ENCODE peak calls at places on chromosome 17, in seven cellular contexts. One of them, this sample, is unnamed.

GRCh38 chr17:44990994-44991393 is 22.9 kb upstream of the C1QL1 start:
- DNase-seq in stimulated activated CD8-positive, alpha-beta memory T cell treated with anti-CD3 and anti-CD28 coated beads, Interleukin-7, amount 100 ng/mL, for 24 hours: no peak
- DNase-seq in substantia nigra: no peak
- DNase-seq in NCI-H1105: no peak
- DNase-seq in activated CD4-positive, CD25-positive, alpha-beta regulatory T cell: no peak
- DNase-seq in iris pigment epithelial cell: no peak
- DNase-seq in anterior cingulate cortex: no peak
- DNase-seq in this sample: no peak

GRCh38 chr17:9905902-9906301 is 831 bp upstream of the RCVRN start:
- DNase-seq in stimulated activated CD8-positive, alpha-beta memory T cell treated with anti-CD3 and anti-CD28 coated beads, Interleukin-7, amount 100 ng/mL, for 24 hours: no peak
- DNase-seq in substantia nigra: no peak
- DNase-seq in NCI-H1105: no peak
- DNase-seq in activated CD4-positive, CD25-positive, alpha-beta regulatory T cell: no peak
- DNase-seq in iris pigment epithelial cell: peak; percentile 25
- DNase-seq in anterior cingulate cortex: no peak
- DNase-seq in this sample: no peak

GRCh38 chr17:1577186-1577585 is 14.6 kb upstream of the PITPNA start:
- DNase-seq in stimulated activated CD8-positive, alpha-beta memory T cell treated with anti-CD3 and anti-CD28 coated beads, Interleukin-7, amount 100 ng/mL, for 24 hours: no peak
- DNase-seq in substantia nigra: no peak
- DNase-seq in NCI-H1105: no peak
- DNase-seq in activated CD4-positive, CD25-positive, alpha-beta regulatory T cell: no peak
- DNase-seq in iris pigment epithelial cell: peak; percentile 91
- DNase-seq in anterior cingulate cortex: peak; percentile 67
- DNase-seq in this sample: peak; percentile 49

GRCh38 chr17:34980681-34981537 is 597 bp downstream of the LIG3 start:
- DNase-seq in stimulated activated CD8-positive, alpha-beta memory T cell treated with anti-CD3 and anti-CD28 coated beads, Interleukin-7, amount 100 ng/mL, for 24 hours: peak; percentile 55
- DNase-seq in substantia nigra: peak; percentile 83
- DNase-seq in NCI-H1105: peak; percentile 49
- DNase-seq in activated CD4-positive, CD25-positive, alpha-beta regulatory T cell: peak; percentile 67
- DNase-seq in iris pigment epithelial cell: peak; percentile 89
- DNase-seq in anterior cingulate cortex: peak; percentile 85
- DNase-seq in this sample: peak; percentile 50

GRCh38 chr17:80852476-80853015 is 139.1 kb upstream of the CHMP6 start:
- DNase-seq in stimulated activated CD8-positive, alpha-beta memory T cell treated with anti-CD3 and anti-CD28 coated beads, Interleukin-7, amount 100 ng/mL, for 24 hours: no peak
- DNase-seq in substantia nigra: no peak
- DNase-seq in NCI-H1105: no peak
- DNase-seq in activated CD4-positive, CD25-positive, alpha-beta regulatory T cell: no peak
- DNase-seq in iris pigment epithelial cell: no peak
- DNase-seq in anterior cingulate cortex: no peak
- DNase-seq in this sample: no peak

GRCh38 chr17:73639926-73640325 is 4.3 kb downstream of the SDK2 start:
- DNase-seq in stimulated activated CD8-positive, alpha-beta memory T cell treated with anti-CD3 and anti-CD28 coated beads, Interleukin-7, amount 100 ng/mL, for 24 hours: no peak
- DNase-seq in substantia nigra: no peak
- DNase-seq in NCI-H1105: peak; percentile 48
- DNase-seq in activated CD4-positive, CD25-positive, alpha-beta regulatory T cell: no peak
- DNase-seq in iris pigment epithelial cell: no peak
- DNase-seq in anterior cingulate cortex: no peak
- DNase-seq in this sample: no peak

GRCh38 chr17:42153919-42154491 is 784 bp downstream of the RAB5C start:
- DNase-seq in stimulated activated CD8-positive, alpha-beta memory T cell treated with anti-CD3 and anti-CD28 coated beads, Interleukin-7, amount 100 ng/mL, for 24 hours: no peak
- DNase-seq in substantia nigra: no peak
- DNase-seq in NCI-H1105: no peak
- DNase-seq in activated CD4-positive, CD25-positive, alpha-beta regulatory T cell: no peak
- DNase-seq in iris pigment epithelial cell: peak; percentile 49
- DNase-seq in anterior cingulate cortex: no peak
- DNase-seq in this sample: no peak

GRCh38 chr17:46771601-46772012 is 46.9 kb downstream of the WNT3 start:
- DNase-seq in stimulated activated CD8-positive, alpha-beta memory T cell treated with anti-CD3 and anti-CD28 coated beads, Interleukin-7, amount 100 ng/mL, for 24 hours: no peak
- DNase-seq in substantia nigra: no peak
- DNase-seq in NCI-H1105: no peak
- DNase-seq in activated CD4-positive, CD25-positive, alpha-beta regulatory T cell: no peak
- DNase-seq in iris pigment epithelial cell: no peak
- DNase-seq in anterior cingulate cortex: no peak
- DNase-seq in this sample: no peak

GRCh38 chr17:47999612-48000011 is 28.7 kb downstream of the CDK5RAP3 start:
- DNase-seq in stimulated activated CD8-positive, alpha-beta memory T cell treated with anti-CD3 and anti-CD28 coated beads, Interleukin-7, amount 100 ng/mL, for 24 hours: no peak
- DNase-seq in substantia nigra: no peak
- DNase-seq in NCI-H1105: no peak
- DNase-seq in activated CD4-positive, CD25-positive, alpha-beta regulatory T cell: no peak
- DNase-seq in iris pigment epithelial cell: no peak
- DNase-seq in anterior cingulate cortex: no peak
- DNase-seq in this sample: no peak

This sample was measured in hypothalamus.